ENCODE peak calls at places on chromosomes 3 and 15, in four cellular contexts. V is right atrium auricular region, H is cardiac muscle cell, W is mammary epithelial cell. O is an unnamed sample. For H3K4me1, the result is how much of the 10 kb centered on the place peaks cover.

GRCh38 chr3:190696777-190697501 is 165.6 kb downstream of the GMNC start:
- DNase-seq in V (no peak), W (no peak), H (peak), O (no peak)

GRCh38 chr3:101827211-101828174 is 21.8 kb upstream of the NFKBIZ start:
- DNase-seq in H (peak), W (peak), V (peak), O (peak)

GRCh38 chr15:80317389-80318169 is 65.6 kb upstream of the CTXND1 start:
- DNase-seq in V (peak), H (no peak), W (peak), O (no peak)

GRCh38 chr3:151631946-151632345 is 101.8 kb upstream of the AADACL2 start:
- DNase-seq in V (no peak), H (no peak), W (no peak), O (no peak)

GRCh38 chr3:37863949-37864822 is 2.5 kb downstream of the CTDSPL start:
- DNase-seq in V (no peak), H (no peak), W (peak), O (no peak)

GRCh38 chr15:72276326-72276700 is 4.0 kb upstream of the PARP6 start:
- DNase-seq in V (no peak), W (no peak), H (no peak), O (no peak)

GRCh38 chr3:46926039-46926438 is 48.5 kb downstream of the PTH1R start:
- DNase-seq in V (no peak), W (no peak), H (no peak), O (no peak)

GRCh38 chr3:97070302-97070701 is 255.9 kb downstream of the EPHA6 start:
- DNase-seq in W (no peak), H (no peak), V (no peak), O (no peak)

GRCh38 chr3:194715022-194715800 is 29.5 kb downstream of the FAM43A start:
- DNase-seq in H (no peak), W (peak), V (no peak), O (no peak)

GRCh38 chr15:39976291-39977274 is 42.7 kb downstream of the EIF2AK4 start:
- DNase-seq in V (peak), H (peak), W (peak), O (peak)

GRCh38 chr3:152350139-152350538 is 81.4 kb downstream of the MBNL1 start:
- DNase-seq in W (peak), H (no peak), V (no peak), O (no peak)

GRCh38 chr3:12724794-12725193 is 34.3 kb downstream of the TMEM40 start:
- DNase-seq in V (no peak), H (no peak), W (no peak), O (no peak)

GRCh38 chr15:42053010-42053409 is 32.2 kb upstream of the PLA2G4E start:
- DNase-seq in W (no peak), V (no peak), H (no peak), O (no peak)

GRCh38 chr15:91572110-91572509 is 281.4 kb upstream of the SLCO3A1 start:
- DNase-seq in H (no peak), V (no peak), W (peak), O (no peak)

GRCh38 chr15:53978248-53978906 is at the start of gene UNC13C:
- DNase-seq in V (no peak), W (peak), H (peak), O (peak)

GRCh38 chr3:122146466-122146865 is 37.0 kb upstream of the CASR start:
- DNase-seq in W (peak), H (no peak), V (no peak), O (no peak)

GRCh38 chr3:125050486-125051172 is 5.2 kb downstream of the HEG1 start:
- DNase-seq in H (no peak), V (no peak), W (no peak), O (no peak)

GRCh38 chr3:13133011-13133410 is 59.8 kb upstream of the IQSEC1 start:
- DNase-seq in H (no peak), W (no peak), V (no peak), O (no peak)

GRCh38 chr3:184156522-184156955 is 1.4 kb downstream of the DVL3 start:
- DNase-seq in H (peak), V (no peak), W (no peak), O (peak)

GRCh38 chr3:111721702-111722205 is 126.6 kb upstream of the ZBED2 start:
- DNase-seq in W (no peak), H (no peak), V (no peak), O (no peak)
- H3K4me1 ChIP-seq in W (under half), H (under half), V (under half), O (under half)

DNA sequence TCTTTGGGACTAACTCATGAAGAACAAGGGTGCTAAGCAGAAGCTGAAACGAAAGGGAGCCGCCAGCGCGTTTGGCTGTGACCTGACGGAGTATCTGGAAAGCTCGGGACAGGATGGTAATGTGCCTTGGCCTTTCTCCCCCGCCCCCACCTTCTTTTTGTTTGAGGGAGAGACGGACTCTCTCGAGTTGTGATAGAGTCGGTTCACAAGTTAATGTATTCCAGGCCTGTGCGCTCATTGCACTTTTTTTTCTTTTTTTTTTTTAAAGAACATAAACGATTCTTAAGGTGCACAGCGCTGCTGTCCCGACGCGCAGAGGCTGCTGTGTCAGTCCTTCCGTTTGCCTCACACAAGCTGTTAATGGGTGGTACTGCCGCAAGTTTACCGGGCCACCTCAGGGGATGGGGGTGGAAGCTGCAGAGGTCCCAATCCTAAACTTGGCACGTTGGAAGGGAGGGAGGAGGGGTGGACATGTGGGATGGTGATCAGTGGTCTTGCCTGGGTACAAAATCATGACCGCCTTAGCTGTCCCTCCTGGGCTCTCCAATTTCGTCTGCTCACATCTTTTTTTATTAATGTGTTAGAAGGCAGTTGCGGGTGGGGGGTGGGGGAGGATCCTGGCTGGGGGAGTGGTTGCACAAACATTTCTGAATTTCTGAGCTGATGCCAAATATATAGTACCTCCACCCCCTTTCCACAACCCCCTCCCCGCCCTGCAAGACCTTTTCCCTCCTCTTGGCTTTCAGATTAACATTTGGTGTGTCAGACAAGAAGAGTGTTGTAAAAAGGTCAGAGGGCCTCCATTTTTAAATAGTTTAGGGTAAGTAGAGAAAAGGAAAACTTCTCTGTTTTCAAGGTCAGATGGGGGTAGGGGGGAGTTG is 946 bp downstream of the ARHGAP31 start:
- DNase-seq in V (peak), H (peak), W (peak), O (peak)
- H3K4me1 ChIP-seq in V (half or more), H (half or more), W (under half), O (under half)

DNA sequence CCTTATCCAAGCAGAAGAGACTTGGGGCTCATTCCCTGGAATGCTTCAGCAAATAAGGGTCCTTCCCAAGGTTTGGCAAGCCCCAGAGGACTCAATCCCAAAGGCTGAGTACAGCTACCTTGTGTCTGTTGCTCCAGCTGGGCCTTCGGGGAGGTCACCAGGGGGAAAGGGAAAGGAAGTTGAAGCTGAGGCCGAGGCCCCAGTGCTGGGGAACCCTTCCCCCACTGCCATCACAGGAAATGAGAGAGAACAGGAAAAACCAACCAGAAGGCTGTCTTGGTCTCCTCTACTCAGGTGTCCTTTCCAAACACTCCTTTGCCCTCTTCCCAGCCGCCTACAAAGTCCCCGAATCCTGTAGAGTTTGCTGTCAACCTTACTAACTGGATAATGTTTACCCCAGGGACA is 5.7 kb downstream of the CSRNP1 start:
- DNase-seq in H (no peak), V (peak), W (no peak), O (no peak)
- H3K4me1 ChIP-seq in H (half or more), V (half or more), W (half or more), O (under half)

GRCh38 chr15:57283774-57284508 is 92.4 kb upstream of the CGNL1 start:
- DNase-seq in W (no peak), H (no peak), V (no peak), O (no peak)

GRCh38 chr15:57284535-57284934 is 91.8 kb upstream of the CGNL1 start:
- DNase-seq in H (no peak), V (no peak), W (no peak), O (no peak)

GRCh38 chr15:57288926-57289650 is 87.2 kb upstream of the CGNL1 start:
- DNase-seq in V (no peak), H (no peak), W (no peak), O (no peak)

GRCh38 chr15:57285386-57285785 is 90.9 kb upstream of the CGNL1 start:
- DNase-seq in V (no peak), H (no peak), W (no peak), O (no peak)

DNA sequence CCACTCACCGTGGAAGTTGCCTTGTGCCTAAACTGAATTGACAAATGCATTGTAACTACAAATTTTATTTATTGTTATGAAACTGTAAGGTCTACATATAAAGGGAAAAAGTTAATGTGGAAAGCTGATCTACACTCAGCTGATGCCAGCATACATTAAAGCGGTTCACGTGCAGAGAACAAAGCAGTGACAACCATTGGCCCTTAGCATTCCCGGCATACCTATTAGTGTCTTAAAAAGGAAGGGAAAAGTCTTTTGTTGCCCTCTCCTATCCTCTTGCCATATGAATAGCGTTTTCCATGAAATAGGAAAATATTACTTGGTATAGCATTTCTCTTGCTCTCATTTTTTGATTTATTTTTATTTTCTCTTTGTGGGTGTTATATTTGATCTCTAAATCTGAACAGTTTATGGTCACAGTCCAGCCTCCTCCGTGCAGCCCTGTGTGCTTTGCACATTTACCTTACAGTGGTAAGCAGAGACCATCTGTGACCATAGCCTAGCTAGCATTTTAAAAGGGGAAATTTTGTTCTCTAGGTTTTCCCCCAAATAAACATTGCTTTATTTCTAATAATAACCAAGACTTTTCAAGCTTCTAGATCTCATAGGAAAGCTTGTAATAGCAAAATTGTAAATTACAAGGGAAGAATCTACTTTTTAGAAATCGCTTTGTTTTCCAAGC is 89.7 kb upstream of the CGNL1 start:
- DNase-seq in V (no peak), W (no peak), H (peak), O (no peak)
- H3K4me1 ChIP-seq in V (under half), W (under half), H (under half), O (under half)

GRCh38 chr15:78050851-78051250 is 26.7 kb downstream of the TBC1D2B start:
- DNase-seq in V (no peak), H (peak), W (no peak), O (no peak)
- H3K4me1 ChIP-seq in V (half or more), H (under half), W (under half), O (under half)

O was measured in aorta.